ENCODE peak calls at places on chromosomes 3 and 15, in eight cellular contexts. M is upper lobe of left lung, L is lower lobe of right lung, C is tibial artery, K is aorta, U is psoas muscle, H is A549, B is heart left ventricle. N is an unnamed sample.

GRCh38 chr3:58575986-58576652 is 1.1 kb downstream of the FAM107A start:
- DNase-seq in K (no peak), H (no peak), B (no peak), M (no peak), L (no peak), C (no peak), U (no peak), N (no peak)

GRCh38 chr3:12186046-12186445 is 27.3 kb upstream of the TIMP4 start:
- DNase-seq in C (no peak), B (no peak), L (no peak), H (no peak), K (no peak), M (no peak), U (no peak), N (no peak)

GRCh38 chr15:77659350-77660321 is 26.9 kb upstream of the LINGO1 start:
- DNase-seq in B (peak; percentile 64), H (peak; percentile 91), M (peak; percentile 46), C (no peak), L (peak; percentile 59), U (no peak), K (no peak), N (no peak)

GRCh38 chr3:140203510-140203909 is 268.5 kb downstream of the CLSTN2 start:
- DNase-seq in L (no peak), U (no peak), H (no peak), B (no peak), K (no peak), M (no peak), C (no peak), N (no peak)

GRCh38 chr15:89132611-89133242 is 44.5 kb downstream of the ABHD2 start:
- DNase-seq in C (peak; percentile 60), K (peak; percentile 60), H (no peak), L (no peak), M (peak; percentile 78), B (no peak), U (no peak), N (no peak)

GRCh38 chr3:43194490-43195115 is 88.7 kb upstream of the POMGNT2 start:
- DNase-seq in C (no peak), B (no peak), H (no peak), K (no peak), U (no peak), M (peak; percentile 29), L (no peak), N (no peak)

GRCh38 chr3:52119826-52120225 is 34.4 kb downstream of the POC1A start:
- DNase-seq in B (peak; percentile 40), M (peak; percentile 36), C (no peak), U (peak; percentile 28), K (peak; percentile 54), H (no peak), L (peak; percentile 37), N (no peak)

GRCh38 chr15:64877435-64877834 is 34.3 kb upstream of the ANKDD1A start:
- DNase-seq in M (peak; percentile 82), U (peak; percentile 80), C (peak; percentile 78), H (no peak), B (peak; percentile 88), K (peak; percentile 92), L (peak; percentile 81), N (no peak)

GRCh38 chr3:168071971-168072645 is 23.6 kb downstream of the GOLIM4 start:
- DNase-seq in U (no peak), M (no peak), B (no peak), K (no peak), H (no peak), L (no peak), C (no peak), N (no peak)

GRCh38 chr3:58242340-58242739 is 4.7 kb downstream of the ABHD6 start:
- DNase-seq in U (no peak), K (no peak), L (no peak), B (no peak), C (no peak), M (no peak), H (no peak), N (no peak)

GRCh38 chr15:40340740-40341400 is at the start of gene CCDC9B:
- DNase-seq in K (peak; percentile 95), U (peak; percentile 97), H (peak; percentile 69), B (peak; percentile 94), M (peak; percentile 95), C (peak; percentile 92), L (peak; percentile 92), N (no peak)

GRCh38 chr3:20023663-20024417 is 11.8 kb upstream of the PP2D1 start:
- DNase-seq in L (no peak), M (peak; percentile 53), B (no peak), H (no peak), U (no peak), C (peak; percentile 61), K (peak; percentile 59), N (no peak)

GRCh38 chr3:125051205-125051604 is 4.6 kb downstream of the HEG1 start:
- DNase-seq in K (no peak), C (no peak), B (no peak), H (no peak), L (no peak), M (no peak), U (no peak), N (no peak)

GRCh38 chr15:71802770-71803169 is 7.6 kb upstream of the NR2E3 start:
- DNase-seq in B (no peak), M (no peak), H (no peak), L (no peak), C (no peak), U (no peak), K (no peak), N (peak; percentile 2)

GRCh38 chr3:164451083-164451910 is 627.0 kb downstream of the SI start:
- DNase-seq in M (no peak), H (no peak), U (no peak), L (no peak), K (peak; percentile 38), B (peak; percentile 28), C (peak; percentile 61), N (no peak)

GRCh38 chr3:15682766-15683165 is 81.2 kb downstream of the BTD start:
- DNase-seq in U (no peak), K (no peak), H (no peak), C (no peak), B (no peak), L (no peak), M (no peak), N (no peak)

GRCh38 chr15:48221885-48222284 is 15.8 kb downstream of the SLC12A1 start:
- DNase-seq in C (peak; percentile 30), B (no peak), U (no peak), H (no peak), K (peak; percentile 55), L (no peak), M (no peak), N (no peak)

GRCh38 chr3:58568572-58569286 is 8.5 kb downstream of the FAM107A start:
- DNase-seq in B (peak; percentile 82), U (peak; percentile 84), H (peak; percentile 33), L (peak; percentile 84), M (peak; percentile 72), C (peak; percentile 70), K (peak; percentile 77), N (peak; percentile 23)

GRCh38 chr3:136255672-136256406 is 5.7 kb downstream of the PCCB start:
- DNase-seq in U (no peak), K (no peak), C (no peak), B (no peak), M (no peak), L (no peak), H (no peak), N (no peak)

GRCh38 chr3:16511561-16512434 is 1.7 kb downstream of the RFTN1 start:
- DNase-seq in M (peak; percentile 79), L (peak; percentile 60), H (no peak), K (peak; percentile 86), U (peak; percentile 76), B (no peak), C (peak; percentile 64), N (peak; percentile 58)

DNA sequence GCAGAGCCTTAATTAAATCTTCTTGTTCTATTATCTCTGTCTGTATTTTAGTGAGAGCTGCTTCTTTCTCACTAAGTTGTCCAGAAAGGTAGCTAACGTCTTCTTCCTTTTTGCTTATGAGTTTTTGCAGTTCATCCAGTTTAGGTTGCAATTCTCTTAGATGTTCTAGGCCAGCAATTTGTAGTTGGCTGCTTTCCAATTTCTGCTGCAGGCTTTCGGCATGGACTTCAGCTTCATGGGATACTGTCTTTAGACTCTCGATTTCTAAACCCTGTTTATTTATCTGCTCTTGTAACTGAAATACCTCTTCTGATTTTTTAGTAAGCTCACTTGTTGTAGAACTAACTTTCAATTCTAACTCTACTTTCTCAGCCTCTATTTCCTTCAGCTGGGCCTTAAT is 35.5 kb upstream of the HCLS1 start:
- DNase-seq in K (no peak), B (no peak), L (no peak), C (no peak), M (no peak), H (no peak), U (no peak), N (no peak)
- H3K9me3 ChIP-seq in K (no peaks in the 10 kb centered on the region), B (no peaks in the 10 kb centered on the region), L (no peaks in the 10 kb centered on the region), C (no peaks in the 10 kb centered on the region), M (no peaks in the 10 kb centered on the region), H (no peaks in the 10 kb centered on the region), U (no peaks in the 10 kb centered on the region), N (no peaks in the 10 kb centered on the region)

DNA sequence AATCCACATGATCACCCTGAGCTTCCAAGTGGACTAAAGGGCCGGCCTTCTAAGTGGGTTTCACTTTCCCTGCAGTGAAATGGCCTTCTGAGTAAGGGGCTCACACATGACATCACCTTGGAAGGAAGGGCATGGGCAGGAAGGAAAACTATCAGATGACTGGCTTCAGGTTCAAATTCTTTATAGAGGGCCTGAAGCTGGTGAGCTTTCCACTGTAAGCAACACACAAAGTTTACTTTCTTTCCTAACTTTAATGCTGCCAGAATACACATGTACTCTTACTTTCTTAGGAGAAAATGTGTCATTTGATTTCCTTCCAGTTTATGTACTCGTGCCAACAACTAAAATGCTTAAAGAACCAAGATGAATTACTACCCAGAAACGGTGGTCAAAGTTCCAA is 475.6 kb downstream of the FOXP1 start:
- DNase-seq in M (no peak), H (no peak), U (no peak), B (no peak), K (no peak), C (no peak), L (no peak), N (no peak)
- H3K4me1 ChIP-seq in M (peaks cover 27% of the 10 kb centered on the region), H (peaks cover 62% of the 10 kb centered on the region), U (no peaks in the 10 kb centered on the region), B (peaks cover 18% of the 10 kb centered on the region), K (peaks cover 45% of the 10 kb centered on the region), C (peaks cover 58% of the 10 kb centered on the region), L (peaks cover 56% of the 10 kb centered on the region), N (peaks cover 20% of the 10 kb centered on the region)

GRCh38 chr15:68034719-68035293 is 19.3 kb upstream of the PIAS1 start:
- DNase-seq in M (no peak), B (no peak), H (no peak), K (no peak), C (no peak), U (no peak), L (no peak), N (no peak)
- H3K9me3 ChIP-seq in M (no peaks in the 10 kb centered on the region), B (no peaks in the 10 kb centered on the region), H (peaks cover 20% of the 10 kb centered on the region), K (no peaks in the 10 kb centered on the region), C (no peaks in the 10 kb centered on the region), U (no peaks in the 10 kb centered on the region), L (no peaks in the 10 kb centered on the region), N (no peaks in the 10 kb centered on the region)

DNA sequence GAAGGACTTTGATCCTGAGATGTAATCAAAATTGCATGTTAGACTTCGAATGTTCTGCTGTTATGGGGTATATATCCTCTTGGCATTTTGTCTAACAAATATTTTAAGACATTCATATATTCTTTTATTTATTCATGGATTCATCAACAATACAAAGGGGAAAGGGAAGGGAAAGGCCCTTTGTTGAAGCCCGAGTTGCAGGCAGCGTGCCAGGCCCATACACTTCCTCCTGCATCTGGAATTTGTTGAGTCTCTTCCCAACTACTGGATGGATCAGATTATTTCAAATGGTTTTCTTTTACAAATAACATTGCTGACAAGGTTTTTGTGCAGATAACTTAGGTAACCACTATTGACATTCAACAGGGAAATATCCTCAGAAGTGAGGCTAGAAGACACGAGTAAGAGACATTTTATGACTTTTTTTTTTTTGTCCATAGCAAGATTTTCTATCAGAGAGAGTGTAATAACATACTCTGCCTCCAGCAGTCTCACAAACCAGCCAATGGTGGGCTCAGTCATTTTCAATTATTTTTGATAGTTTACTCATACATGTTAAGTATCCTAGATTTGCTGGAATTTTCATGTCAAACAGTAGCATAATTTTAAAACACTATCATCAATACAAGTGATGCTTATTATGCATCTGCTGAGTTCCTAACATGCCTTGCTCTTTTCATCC is 94.3 kb downstream of the RPL39L start:
- DNase-seq in C (peak; percentile 45), B (peak; percentile 81), K (peak; percentile 76), L (no peak), M (no peak), H (no peak), U (no peak), N (no peak)
- H3K4me1 ChIP-seq in C (peaks cover 7% of the 10 kb centered on the region), B (peaks cover 21% of the 10 kb centered on the region), K (peaks cover 2% of the 10 kb centered on the region), L (peaks cover 44% of the 10 kb centered on the region), M (peaks cover 30% of the 10 kb centered on the region), H (peaks cover 18% of the 10 kb centered on the region), U (peaks cover 3% of the 10 kb centered on the region), N (peaks cover 49% of the 10 kb centered on the region)